ENCODE peak calls at places on chromosomes 5 and 9, in seven cellular contexts. T, E, H, P, Q, C and R are unnamed samples.

GRCh38 chr9:93161801-93162635 is 21.9 kb upstream of the WNK2 start:
- DNase-seq in C (no peak), T (no peak), P (no peak), H (no peak), E (no peak), Q (peak; percentile 37), R (no peak)

GRCh38 chr5:31270396-31270795 is 76.9 kb downstream of the CDH6 start:
- DNase-seq in C (peak; percentile 15), P (peak; percentile 31), T (no peak), H (no peak), Q (peak; percentile 9), E (peak; percentile 10), R (no peak)

GRCh38 chr9:126980231-126980630 is 65.6 kb downstream of the RALGPS1 start:
- DNase-seq in T (no peak), C (no peak), P (peak; percentile 7), Q (no peak), E (no peak), H (no peak), R (no peak)

GRCh38 chr5:116437351-116437705 is 137.3 kb downstream of the SEMA6A start:
- DNase-seq in E (no peak), C (no peak), Q (no peak), H (no peak), T (no peak), P (no peak), R (no peak)

GRCh38 chr5:15354011-15354410 is 146.0 kb upstream of the FBXL7 start:
- DNase-seq in T (no peak), C (no peak), Q (peak; percentile 30), P (no peak), H (no peak), E (no peak), R (no peak)

GRCh38 chr5:107610795-107611194 is 59.9 kb downstream of the EFNA5 start:
- DNase-seq in T (no peak), E (no peak), Q (no peak), C (peak; percentile 30), P (no peak), H (no peak), R (no peak)

GRCh38 chr5:14008819-14009311 is 64.4 kb upstream of the DNAH5 start:
- DNase-seq in H (peak; percentile 60), C (peak; percentile 82), E (no peak), Q (no peak), P (no peak), T (peak; percentile 85), R (no peak)

GRCh38 chr9:92948032-92948534 is 760 bp downstream of the FGD3 start:
- DNase-seq in T (no peak), C (no peak), Q (no peak), E (no peak), H (no peak), P (no peak), R (no peak)

GRCh38 chr5:89851911-89852310 is 557.6 kb downstream of the CETN3 start:
- DNase-seq in H (no peak), T (no peak), C (no peak), Q (no peak), P (no peak), E (no peak), R (no peak)

GRCh38 chr5:14671414-14671813 is 6.9 kb downstream of the OTULIN start:
- DNase-seq in Q (peak; percentile 68), E (no peak), C (peak; percentile 19), T (no peak), P (peak; percentile 33), H (no peak), R (no peak)

GRCh38 chr5:135508496-135509005 is 27.2 kb downstream of the NEUROG1 start:
- DNase-seq in T (no peak), P (no peak), H (no peak), C (no peak), E (no peak), Q (no peak), R (no peak)

GRCh38 chr9:112861638-112862555 is 28.8 kb downstream of the SLC46A2 start:
- DNase-seq in Q (no peak), C (no peak), P (peak; percentile 69), E (no peak), H (no peak), T (no peak), R (no peak)

GRCh38 chr9:91921371-91921770 is 28.7 kb downstream of the ROR2 start:
- DNase-seq in H (peak; percentile 10), P (no peak), E (no peak), Q (no peak), C (no peak), T (no peak), R (no peak)

GRCh38 chr5:143699121-143699520 is 112.8 kb upstream of the HMHB1 start:
- DNase-seq in H (no peak), Q (no peak), C (no peak), T (no peak), P (no peak), E (no peak), R (no peak)

GRCh38 chr5:123297866-123298265 is 125.3 kb downstream of the CEP120 start:
- DNase-seq in P (no peak), T (no peak), E (no peak), C (no peak), H (no peak), Q (no peak), R (no peak)

GRCh38 chr5:142421158-142421617 is 96.4 kb upstream of the SPRY4 start:
- DNase-seq in T (no peak), Q (no peak), C (no peak), E (no peak), P (no peak), H (no peak), R (no peak)

GRCh38 chr5:158852622-158853021 is 247.1 kb downstream of the EBF1 start:
- DNase-seq in Q (no peak), P (no peak), T (no peak), H (no peak), C (no peak), E (no peak), R (no peak)

GRCh38 chr5:59133801-59134261 is 551.0 kb downstream of the RAB3C start:
- DNase-seq in E (no peak), C (peak; percentile 87), P (peak; percentile 80), Q (no peak), H (no peak), T (no peak), R (no peak)

GRCh38 chr9:6922680-6923079 is 164.9 kb downstream of the KDM4C start:
- DNase-seq in T (no peak), Q (no peak), C (no peak), H (no peak), P (no peak), E (no peak), R (no peak)

GRCh38 chr5:181163487-181164075 is 16.2 kb downstream of the OR2V2 start:
- DNase-seq in C (peak; percentile 56), Q (no peak), T (no peak), P (no peak), H (no peak), E (no peak), R (no peak)

GRCh38 chr5:96893342-96893741 is 17.0 kb downstream of the ERAP2 start:
- DNase-seq in E (no peak), Q (peak; percentile 28), H (no peak), P (peak; percentile 85), C (no peak), T (no peak), R (peak; percentile 26)

GRCh38 chr9:125993423-125993935 is 246.3 kb downstream of the PBX3 start:
- DNase-seq in E (no peak), Q (no peak), C (no peak), H (no peak), T (no peak), P (no peak), R (no peak)

GRCh38 chr9:98132158-98132557 is 13.1 kb upstream of the TRIM14 start:
- DNase-seq in P (no peak), H (no peak), C (no peak), T (no peak), E (no peak), Q (no peak), R (no peak)